ENCODE peak calls at places on chromosomes 16 and 17, in eight cellular contexts. Q, Z, G, D, X, K, T and M are unnamed samples.

GRCh38 chr16:31260136-31260931 is 559 bp downstream of the ITGAM start:
- DNase-seq in T (peak; percentile 30), D (no peak), G (no peak), Z (no peak), Q (no peak), X (peak; percentile 80), K (no peak), M (no peak)

GRCh38 chr16:75197522-75198134 is 9.3 kb downstream of the CTRB2 start:
- DNase-seq in Z (no peak), Q (no peak), X (peak; percentile 23), T (no peak), D (no peak), G (no peak), K (no peak), M (peak; percentile 21)

GRCh38 chr16:68313116-68313515 is 2.3 kb downstream of the PRMT7 start:
- DNase-seq in T (no peak), X (no peak), K (no peak), Z (no peak), G (no peak), Q (no peak), D (no peak), M (no peak)

GRCh38 chr17:81888105-81888987 is 3.0 kb downstream of the ALYREF start:
- DNase-seq in T (no peak), Z (no peak), G (no peak), D (no peak), K (no peak), Q (no peak), X (no peak), M (no peak)

GRCh38 chr17:47686661-47687327 is 7.2 kb upstream of the TBKBP1 start:
- DNase-seq in X (no peak), G (no peak), D (no peak), Z (no peak), K (no peak), Q (no peak), T (no peak), M (no peak)

GRCh38 chr16:4911831-4912422 is 25.0 kb downstream of the PPL start:
- DNase-seq in Z (no peak), X (no peak), Q (peak; percentile 61), D (no peak), G (no peak), T (no peak), K (no peak), M (no peak)

GRCh38 chr16:6861136-6861535 is 471.5 kb upstream of the RBFOX1 start:
- DNase-seq in G (no peak), T (no peak), Z (no peak), K (no peak), X (no peak), Q (no peak), D (no peak), M (no peak)

GRCh38 chr16:74951676-74952075 is 33.2 kb downstream of the WDR59 start:
- DNase-seq in Z (no peak), D (no peak), X (peak; percentile 20), K (no peak), T (no peak), Q (no peak), G (no peak), M (no peak)

GRCh38 chr17:79974786-79975497 is 60.7 kb downstream of the TBC1D16 start:
- DNase-seq in Z (no peak), D (no peak), X (peak; percentile 74), K (no peak), Q (no peak), G (no peak), T (no peak), M (no peak)

GRCh38 chr16:79564594-79565210 is 35.8 kb downstream of the MAF start:
- DNase-seq in K (no peak), Z (no peak), Q (no peak), T (no peak), G (no peak), X (no peak), D (no peak), M (no peak)